ENCODE peak calls at places on chromosomes 7 and 10, in seven cellular contexts. One of them, this sample, is unnamed.

GRCh38 chr10:27100800-27101347 is 580 bp upstream of the ANKRD26 start:
- DNase-seq in colonic mucosa: no peak
- DNase-seq in GM12865: no peak
- DNase-seq in GM20000: no peak
- DNase-seq in endothelial cell of umbilical vein: no peak
- DNase-seq in thoracic aorta: no peak
- DNase-seq in activated CD8-positive, alpha-beta T cell treated with anti-CD3 and anti-CD28 coated beads for 36 hours: peak; percentile 57
- DNase-seq in this sample: peak; percentile 2

GRCh38 chr10:69223028-69223342 is 2.9 kb downstream of the HKDC1 start:
- DNase-seq in colonic mucosa: no peak
- DNase-seq in GM12865: no peak
- DNase-seq in GM20000: no peak
- DNase-seq in endothelial cell of umbilical vein: no peak
- DNase-seq in thoracic aorta: no peak
- DNase-seq in activated CD8-positive, alpha-beta T cell treated with anti-CD3 and anti-CD28 coated beads for 36 hours: no peak
- DNase-seq in this sample: no peak

GRCh38 chr10:88582806-88583583 is at the start of gene RNLS:
- DNase-seq in colonic mucosa: peak; percentile 77
- DNase-seq in GM12865: peak; percentile 87
- DNase-seq in GM20000: peak; percentile 68
- DNase-seq in endothelial cell of umbilical vein: peak; percentile 73
- DNase-seq in thoracic aorta: peak; percentile 3
- DNase-seq in activated CD8-positive, alpha-beta T cell treated with anti-CD3 and anti-CD28 coated beads for 36 hours: peak; percentile 74
- DNase-seq in this sample: peak; percentile 4

GRCh38 chr10:132169031-132169765 is 17.6 kb upstream of the DPYSL4 start:
- DNase-seq in colonic mucosa: no peak
- DNase-seq in GM12865: no peak
- DNase-seq in GM20000: no peak
- DNase-seq in endothelial cell of umbilical vein: no peak
- DNase-seq in thoracic aorta: no peak
- DNase-seq in activated CD8-positive, alpha-beta T cell treated with anti-CD3 and anti-CD28 coated beads for 36 hours: no peak
- DNase-seq in this sample: no peak

GRCh38 chr10:90319188-90319914 is 538.5 kb downstream of the HTR7 start:
- DNase-seq in colonic mucosa: no peak
- DNase-seq in GM12865: peak; percentile 74
- DNase-seq in GM20000: peak; percentile 14
- DNase-seq in endothelial cell of umbilical vein: peak; percentile 92
- DNase-seq in thoracic aorta: no peak
- DNase-seq in activated CD8-positive, alpha-beta T cell treated with anti-CD3 and anti-CD28 coated beads for 36 hours: peak; percentile 13
- DNase-seq in this sample: peak; percentile 93

GRCh38 chr10:49598164-49598856 is 11.8 kb upstream of the SLC18A3 start:
- DNase-seq in colonic mucosa: peak; percentile 8
- DNase-seq in GM12865: no peak
- DNase-seq in GM20000: no peak
- DNase-seq in endothelial cell of umbilical vein: no peak
- DNase-seq in thoracic aorta: no peak
- DNase-seq in activated CD8-positive, alpha-beta T cell treated with anti-CD3 and anti-CD28 coated beads for 36 hours: no peak
- DNase-seq in this sample: no peak

GRCh38 chr7:36670585-36671431 is 53.5 kb downstream of the AOAH start:
- DNase-seq in colonic mucosa: peak; percentile 82
- DNase-seq in GM12865: peak; percentile 69
- DNase-seq in GM20000: peak; percentile 65
- DNase-seq in endothelial cell of umbilical vein: peak; percentile 69
- DNase-seq in thoracic aorta: no peak
- DNase-seq in activated CD8-positive, alpha-beta T cell treated with anti-CD3 and anti-CD28 coated beads for 36 hours: peak; percentile 78
- DNase-seq in this sample: peak; percentile 64

GRCh38 chr10:83522881-83523386 is 616.4 kb upstream of the GHITM start:
- DNase-seq in colonic mucosa: no peak
- DNase-seq in GM12865: no peak
- DNase-seq in GM20000: no peak
- DNase-seq in endothelial cell of umbilical vein: no peak
- DNase-seq in thoracic aorta: no peak
- DNase-seq in activated CD8-positive, alpha-beta T cell treated with anti-CD3 and anti-CD28 coated beads for 36 hours: no peak
- DNase-seq in this sample: no peak

GRCh38 chr7:3138992-3139391 is 95.3 kb upstream of the CARD11 start:
- DNase-seq in colonic mucosa: no peak
- DNase-seq in GM12865: no peak
- DNase-seq in GM20000: no peak
- DNase-seq in endothelial cell of umbilical vein: no peak
- DNase-seq in thoracic aorta: no peak
- DNase-seq in activated CD8-positive, alpha-beta T cell treated with anti-CD3 and anti-CD28 coated beads for 36 hours: no peak
- DNase-seq in this sample: no peak

GRCh38 chr7:159067870-159068787 is 76.5 kb downstream of the VIPR2 start:
- DNase-seq in colonic mucosa: peak; percentile 32
- DNase-seq in GM12865: no peak
- DNase-seq in GM20000: no peak
- DNase-seq in endothelial cell of umbilical vein: no peak
- DNase-seq in thoracic aorta: no peak
- DNase-seq in activated CD8-positive, alpha-beta T cell treated with anti-CD3 and anti-CD28 coated beads for 36 hours: peak; percentile 28
- DNase-seq in this sample: no peak

GRCh38 chr7:155858521-155859061 is 46.3 kb upstream of the SHH start:
- DNase-seq in colonic mucosa: peak; percentile 14
- DNase-seq in GM12865: no peak
- DNase-seq in GM20000: no peak
- DNase-seq in endothelial cell of umbilical vein: no peak
- DNase-seq in thoracic aorta: no peak
- DNase-seq in activated CD8-positive, alpha-beta T cell treated with anti-CD3 and anti-CD28 coated beads for 36 hours: no peak
- DNase-seq in this sample: peak; percentile 42

GRCh38 chr10:97590082-97590747 is 694 bp downstream of the C10orf62 start:
- DNase-seq in colonic mucosa: no peak
- DNase-seq in GM12865: peak; percentile 15
- DNase-seq in GM20000: no peak
- DNase-seq in endothelial cell of umbilical vein: no peak
- DNase-seq in thoracic aorta: no peak
- DNase-seq in activated CD8-positive, alpha-beta T cell treated with anti-CD3 and anti-CD28 coated beads for 36 hours: peak; percentile 49
- DNase-seq in this sample: no peak

GRCh38 chr7:28315565-28316420 is 96.5 kb upstream of the CREB5 start:
- DNase-seq in colonic mucosa: no peak
- DNase-seq in GM12865: no peak
- DNase-seq in GM20000: no peak
- DNase-seq in endothelial cell of umbilical vein: no peak
- DNase-seq in thoracic aorta: no peak
- DNase-seq in activated CD8-positive, alpha-beta T cell treated with anti-CD3 and anti-CD28 coated beads for 36 hours: no peak
- DNase-seq in this sample: peak; percentile 29

GRCh38 chr7:47327698-47328391 is 254.1 kb downstream of the TNS3 start:
- DNase-seq in colonic mucosa: peak; percentile 83
- DNase-seq in GM12865: no peak
- DNase-seq in GM20000: no peak
- DNase-seq in endothelial cell of umbilical vein: peak; percentile 48
- DNase-seq in thoracic aorta: peak; percentile 56
- DNase-seq in activated CD8-positive, alpha-beta T cell treated with anti-CD3 and anti-CD28 coated beads for 36 hours: no peak
- DNase-seq in this sample: peak; percentile 72

GRCh38 chr10:373516-374309 is 238.5 kb downstream of the ZMYND11 start:
- DNase-seq in colonic mucosa: no peak
- DNase-seq in GM12865: no peak
- DNase-seq in GM20000: no peak
- DNase-seq in endothelial cell of umbilical vein: peak; percentile 31
- DNase-seq in thoracic aorta: peak; percentile 36
- DNase-seq in activated CD8-positive, alpha-beta T cell treated with anti-CD3 and anti-CD28 coated beads for 36 hours: no peak
- DNase-seq in this sample: no peak

DNA sequence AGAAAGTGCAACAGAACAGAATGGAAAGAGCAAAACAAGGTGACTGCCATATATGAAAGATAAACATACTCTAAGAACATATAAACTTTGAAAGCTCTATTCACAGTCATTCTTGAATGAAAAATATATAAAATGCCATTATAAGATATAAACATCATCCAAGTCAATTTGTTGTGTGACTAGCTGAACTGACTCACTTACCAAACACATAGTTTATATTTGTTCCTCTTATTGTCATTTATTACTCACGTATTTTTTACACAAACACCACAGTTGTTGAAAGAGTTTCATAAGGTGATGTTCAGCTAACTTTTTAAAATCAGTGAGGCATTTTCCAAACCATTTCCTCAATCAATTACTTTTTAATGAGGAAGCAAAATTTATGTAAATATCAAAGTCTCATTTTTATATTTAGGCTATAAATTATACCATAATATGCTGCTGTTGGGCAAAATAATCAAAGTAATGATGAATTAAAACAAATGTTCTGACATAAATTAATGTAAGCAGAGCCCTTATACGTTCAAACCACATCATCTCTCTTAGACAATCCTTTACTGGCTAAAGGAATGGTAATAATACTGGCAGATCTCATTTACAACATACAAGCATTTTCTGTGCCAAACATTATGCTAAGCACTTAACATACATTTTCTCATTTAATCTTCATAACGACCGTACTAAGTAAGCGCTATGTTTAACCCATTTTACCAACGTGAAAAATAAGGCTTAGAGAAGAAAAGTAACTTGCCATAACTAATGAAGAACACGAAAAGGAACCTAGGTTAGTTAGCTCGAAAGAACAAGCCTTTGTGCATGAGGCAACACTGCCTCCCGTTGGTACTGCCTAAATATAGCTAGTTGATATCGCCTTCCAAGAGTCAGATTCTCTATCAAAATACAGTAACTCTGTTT is 7.3 kb downstream of the LRRN3 start:
- DNase-seq in colonic mucosa: no peak
- DNase-seq in GM12865: peak; percentile 55
- DNase-seq in GM20000: no peak
- DNase-seq in endothelial cell of umbilical vein: peak; percentile 54
- DNase-seq in thoracic aorta: no peak
- DNase-seq in activated CD8-positive, alpha-beta T cell treated with anti-CD3 and anti-CD28 coated beads for 36 hours: peak; percentile 76
- DNase-seq in this sample: no peak
- TF ChIP-seq CTCF in colonic mucosa: peak; percentile 53
- TF ChIP-seq CTCF in GM12865: peak; percentile 62
- TF ChIP-seq CTCF in GM20000: peak; percentile 65
- TF ChIP-seq CTCF in endothelial cell of umbilical vein: peak; percentile 59
- TF ChIP-seq CTCF in thoracic aorta: peak; percentile 50
- TF ChIP-seq CTCF in activated CD8-positive, alpha-beta T cell treated with anti-CD3 and anti-CD28 coated beads for 36 hours: peak; percentile 73
- TF ChIP-seq CTCF in this sample: no peak

DNA sequence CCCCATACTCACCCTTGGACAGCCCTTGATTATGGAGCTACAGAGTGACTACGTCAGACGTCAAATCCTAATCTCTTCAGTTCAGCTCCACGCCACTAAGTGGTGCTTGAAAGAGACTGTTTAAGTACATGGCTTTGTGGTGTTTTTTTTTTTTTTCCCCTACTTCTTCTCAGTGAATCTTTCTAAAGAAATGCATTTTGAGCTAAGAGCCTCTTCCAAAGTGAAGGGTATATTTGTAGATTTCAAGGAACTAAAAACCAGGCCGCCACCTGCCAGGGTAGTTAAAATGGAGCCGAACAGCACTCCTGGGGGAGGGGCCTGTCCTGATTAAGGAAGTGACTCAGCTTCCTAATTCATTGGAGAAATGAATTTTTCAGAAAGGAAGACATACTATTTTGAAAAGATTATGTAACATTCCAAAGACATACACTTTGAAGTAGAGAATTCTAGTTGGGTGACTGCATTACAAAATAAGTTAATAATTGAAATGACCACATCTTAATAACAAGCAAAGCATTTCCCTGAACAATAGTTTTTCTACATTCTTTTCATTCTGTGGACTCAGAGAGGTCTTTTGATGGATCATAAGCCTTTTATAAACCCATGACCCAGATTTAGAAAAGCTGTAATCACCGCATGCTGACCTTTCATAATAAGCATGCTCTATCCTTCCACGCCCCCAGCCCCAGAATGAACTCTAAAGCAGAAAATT is 20.6 kb upstream of the VPS41 start:
- DNase-seq in colonic mucosa: no peak
- DNase-seq in GM12865: no peak
- DNase-seq in GM20000: no peak
- DNase-seq in endothelial cell of umbilical vein: peak; percentile 41
- DNase-seq in thoracic aorta: no peak
- DNase-seq in activated CD8-positive, alpha-beta T cell treated with anti-CD3 and anti-CD28 coated beads for 36 hours: no peak
- DNase-seq in this sample: no peak
- TF ChIP-seq CTCF in colonic mucosa: no peak
- TF ChIP-seq CTCF in GM12865: no peak
- TF ChIP-seq CTCF in GM20000: no peak
- TF ChIP-seq CTCF in endothelial cell of umbilical vein: no peak
- TF ChIP-seq CTCF in thoracic aorta: no peak
- TF ChIP-seq CTCF in activated CD8-positive, alpha-beta T cell treated with anti-CD3 and anti-CD28 coated beads for 36 hours: no peak
- TF ChIP-seq CTCF in this sample: no peak

GRCh38 chr7:38163671-38164070 is 14.4 kb upstream of the STARD3NL start:
- DNase-seq in colonic mucosa: no peak
- DNase-seq in GM12865: no peak
- DNase-seq in GM20000: no peak
- DNase-seq in endothelial cell of umbilical vein: no peak
- DNase-seq in thoracic aorta: no peak
- DNase-seq in activated CD8-positive, alpha-beta T cell treated with anti-CD3 and anti-CD28 coated beads for 36 hours: no peak
- DNase-seq in this sample: no peak

GRCh38 chr7:38162036-38162435 is 16.0 kb upstream of the STARD3NL start:
- DNase-seq in colonic mucosa: no peak
- DNase-seq in GM12865: no peak
- DNase-seq in GM20000: no peak
- DNase-seq in endothelial cell of umbilical vein: no peak
- DNase-seq in thoracic aorta: no peak
- DNase-seq in activated CD8-positive, alpha-beta T cell treated with anti-CD3 and anti-CD28 coated beads for 36 hours: no peak
- DNase-seq in this sample: no peak

GRCh38 chr7:38154274-38154673 is 23.8 kb upstream of the STARD3NL start:
- DNase-seq in colonic mucosa: no peak
- DNase-seq in GM12865: no peak
- DNase-seq in GM20000: no peak
- DNase-seq in endothelial cell of umbilical vein: no peak
- DNase-seq in thoracic aorta: no peak
- DNase-seq in activated CD8-positive, alpha-beta T cell treated with anti-CD3 and anti-CD28 coated beads for 36 hours: no peak
- DNase-seq in this sample: no peak

GRCh38 chr7:38160003-38160571 is 18.0 kb upstream of the STARD3NL start:
- DNase-seq in colonic mucosa: peak; percentile 46
- DNase-seq in GM12865: no peak
- DNase-seq in GM20000: no peak
- DNase-seq in endothelial cell of umbilical vein: no peak
- DNase-seq in thoracic aorta: no peak
- DNase-seq in activated CD8-positive, alpha-beta T cell treated with anti-CD3 and anti-CD28 coated beads for 36 hours: no peak
- DNase-seq in this sample: no peak
- TF ChIP-seq CTCF in colonic mucosa: no peak
- TF ChIP-seq CTCF in GM12865: no peak
- TF ChIP-seq CTCF in GM20000: no peak
- TF ChIP-seq CTCF in endothelial cell of umbilical vein: no peak
- TF ChIP-seq CTCF in thoracic aorta: no peak
- TF ChIP-seq CTCF in activated CD8-positive, alpha-beta T cell treated with anti-CD3 and anti-CD28 coated beads for 36 hours: no peak
- TF ChIP-seq CTCF in this sample: no peak

DNA sequence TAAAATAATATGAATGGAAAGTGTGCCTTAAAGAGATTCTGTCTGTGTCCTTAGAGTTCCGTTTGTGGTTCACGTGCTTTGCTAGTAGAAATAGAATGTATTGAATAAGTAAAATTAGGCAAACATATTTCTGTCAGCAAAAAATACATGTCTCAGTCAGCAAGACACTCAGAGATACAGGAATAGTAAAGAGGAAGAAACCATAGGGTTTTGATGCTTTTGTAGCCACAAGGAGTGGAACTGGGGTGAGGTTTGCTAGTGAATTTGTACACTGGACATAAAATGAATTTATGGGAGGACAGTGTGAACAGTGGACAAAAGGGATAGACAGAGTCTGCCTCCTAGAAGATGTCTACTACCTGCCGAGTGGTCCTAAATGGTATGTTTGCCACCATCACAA is 289.2 kb upstream of the NRP1 start:
- DNase-seq in colonic mucosa: no peak
- DNase-seq in GM12865: no peak
- DNase-seq in GM20000: no peak
- DNase-seq in endothelial cell of umbilical vein: no peak
- DNase-seq in thoracic aorta: no peak
- DNase-seq in activated CD8-positive, alpha-beta T cell treated with anti-CD3 and anti-CD28 coated beads for 36 hours: no peak
- DNase-seq in this sample: no peak
- TF ChIP-seq CTCF in colonic mucosa: no peak
- TF ChIP-seq CTCF in GM12865: no peak
- TF ChIP-seq CTCF in GM20000: no peak
- TF ChIP-seq CTCF in endothelial cell of umbilical vein: no peak
- TF ChIP-seq CTCF in thoracic aorta: no peak
- TF ChIP-seq CTCF in activated CD8-positive, alpha-beta T cell treated with anti-CD3 and anti-CD28 coated beads for 36 hours: no peak
- TF ChIP-seq CTCF in this sample: no peak